ENCODE peak calls at places on chromosomes 4 and X, in eight cellular contexts. W is NAMALWA, D is EH, R is Ammon's horn, A is activated B cell treated with CpG ODN at 0.5 μM for 24 hours, T is AG09319, G is RWPE2, Z is fibroblast of lung. S is an unnamed sample.

GRCh38 chrX:28787206-28787605 is 200.0 kb downstream of the IL1RAPL1 start:
- DNase-seq in W (no peak), D (no peak), R (no peak), A (no peak), T (no peak), G (no peak), Z (peak; percentile 80), S (no peak)

GRCh38 chrX:115372026-115372610 is 82.6 kb downstream of the LUZP4 start:
- DNase-seq in W (no peak), D (peak; percentile 78), R (no peak), A (no peak), T (no peak), G (no peak), Z (peak; percentile 77), S (no peak)

GRCh38 chrX:71225661-71226060 is 2.6 kb downstream of the GJB1 start:
- DNase-seq in W (no peak), D (peak; percentile 35), R (no peak), A (no peak), T (no peak), G (no peak), Z (no peak), S (no peak)

GRCh38 chr4:65791807-65792308 is 121.6 kb upstream of the EPHA5 start:
- DNase-seq in W (no peak), D (peak; percentile 4), R (no peak), A (no peak), T (no peak), G (no peak), Z (no peak), S (no peak)

GRCh38 chr4:99815597-99816011 is 1.0 kb upstream of the DAPP1 start:
- DNase-seq in W (peak; percentile 17), D (no peak), R (no peak), A (no peak), T (no peak), G (peak; percentile 96), Z (no peak), S (no peak)

GRCh38 chr4:126479709-126480108 is 1153.0 kb upstream of the INTU start:
- DNase-seq in W (no peak), D (no peak), R (no peak), A (no peak), T (no peak), G (no peak), Z (no peak), S (peak; percentile 2)

GRCh38 chr4:143089291-143089690 is 95.4 kb upstream of the USP38 start:
- DNase-seq in W (no peak), D (no peak), R (no peak), A (no peak), T (no peak), G (no peak), Z (no peak), S (no peak)

GRCh38 chrX:107935200-107935599 is 47.0 kb downstream of the TEX13B start:
- DNase-seq in W (no peak), D (peak; percentile 29), R (no peak), A (no peak), T (no peak), G (peak; percentile 69), Z (peak; percentile 20), S (no peak)

GRCh38 chr4:41792166-41792565 is 43.6 kb upstream of the PHOX2B start:
- DNase-seq in W (no peak), D (no peak), R (no peak), A (no peak), T (no peak), G (no peak), Z (no peak), S (no peak)

GRCh38 chr4:5691491-5692132 is 16.7 kb downstream of the EVC2 start:
- DNase-seq in W (no peak), D (no peak), R (no peak), A (no peak), T (no peak), G (no peak), Z (no peak), S (no peak)

GRCh38 chr4:6277139-6277802 is 7.6 kb downstream of the WFS1 start:
- DNase-seq in W (no peak), D (no peak), R (no peak), A (no peak), T (no peak), G (no peak), Z (no peak), S (peak; percentile 66)

GRCh38 chr4:288891-289290 is 16.4 kb downstream of the ZNF732 start:
- DNase-seq in W (no peak), D (no peak), R (no peak), A (no peak), T (no peak), G (no peak), Z (peak; percentile 4), S (no peak)

GRCh38 chrX:44828008-44828605 is 15.7 kb upstream of the DUSP21 start:
- DNase-seq in W (no peak), D (peak; percentile 79), R (peak; percentile 28), A (no peak), T (peak; percentile 23), G (peak; percentile 61), Z (peak; percentile 88), S (peak; percentile 0)

GRCh38 chrX:131741103-131741581 is 197.3 kb downstream of the OR13H1 start:
- DNase-seq in W (no peak), D (no peak), R (no peak), A (no peak), T (no peak), G (no peak), Z (no peak), S (no peak)

GRCh38 chr4:54657556-54658313 is at the start of gene KIT:
- DNase-seq in W (no peak), D (peak; percentile 75), R (peak; percentile 40), A (no peak), T (no peak), G (no peak), Z (peak; percentile 17), S (no peak)

GRCh38 chr4:98784947-98785693 is 126.7 kb upstream of the TSPAN5 start:
- DNase-seq in W (no peak), D (no peak), R (no peak), A (no peak), T (no peak), G (no peak), Z (no peak), S (no peak)

GRCh38 chr4:122826596-122827257 is at the start of gene FGF2:
- DNase-seq in W (no peak), D (peak; percentile 83), R (peak; percentile 65), A (peak; percentile 17), T (peak; percentile 69), G (peak; percentile 66), Z (peak; percentile 78), S (peak; percentile 47)

GRCh38 chrX:130772313-130773140 is 130.5 kb downstream of the ENOX2 start:
- DNase-seq in W (no peak), D (peak; percentile 86), R (no peak), A (no peak), T (peak; percentile 1), G (no peak), Z (peak; percentile 59), S (no peak)

GRCh38 chr4:180674629-180675367 is 1568.4 kb upstream of the TENM3 start:
- DNase-seq in W (peak; percentile 63), D (no peak), R (no peak), A (no peak), T (no peak), G (no peak), Z (no peak), S (peak; percentile 10)

GRCh38 chrX:97563531-97564133 is 679.9 kb downstream of the RPA4 start:
- DNase-seq in W (peak; percentile 79), D (peak; percentile 70), R (peak; percentile 52), A (peak; percentile 15), T (peak; percentile 18), G (no peak), Z (peak; percentile 77), S (no peak)

GRCh38 chr4:174334628-174335027 is 50.9 kb downstream of the CEP44 start:
- DNase-seq in W (no peak), D (no peak), R (no peak), A (no peak), T (no peak), G (no peak), Z (no peak), S (no peak)

GRCh38 chr4:148442830-148443549 is 776 bp upstream of the NR3C2 start:
- DNase-seq in W (no peak), D (peak; percentile 1), R (no peak), A (no peak), T (no peak), G (no peak), Z (peak; percentile 21), S (peak; percentile 40)

GRCh38 chrX:130097507-130098201 is 12.6 kb downstream of the ELF4 start:
- DNase-seq in W (no peak), D (no peak), R (no peak), A (no peak), T (no peak), G (no peak), Z (no peak), S (no peak)

GRCh38 chr4:186904104-186904503 is 180.4 kb upstream of the FAT1 start:
- DNase-seq in W (no peak), D (peak; percentile 94), R (no peak), A (no peak), T (peak; percentile 34), G (no peak), Z (peak; percentile 80), S (no peak)

GRCh38 chr4:56804551-56804950 is 16.9 kb downstream of the SPINK2 start:
- DNase-seq in W (no peak), D (peak; percentile 41), R (no peak), A (no peak), T (no peak), G (no peak), Z (no peak), S (no peak)

GRCh38 chr4:110025057-110025456 is 112.4 kb downstream of the EGF start:
- DNase-seq in W (no peak), D (no peak), R (no peak), A (no peak), T (no peak), G (no peak), Z (no peak), S (no peak)

GRCh38 chr4:128942547-128942946 is 133.0 kb downstream of the JADE1 start:
- DNase-seq in W (no peak), D (peak; percentile 20), R (no peak), A (no peak), T (no peak), G (no peak), Z (no peak), S (no peak)

GRCh38 chr4:2449511-2450392 is 19.2 kb upstream of the RNF4 start:
- DNase-seq in W (peak; percentile 21), D (no peak), R (no peak), A (no peak), T (no peak), G (no peak), Z (no peak), S (no peak)

GRCh38 chrX:78333521-78333920 is 6.1 kb upstream of the CYSLTR1 start:
- DNase-seq in W (peak; percentile 49), D (no peak), R (no peak), A (no peak), T (no peak), G (no peak), Z (no peak), S (no peak)

GRCh38 chrX:130636277-130636676 is 234.5 kb downstream of the RBMX2 start:
- DNase-seq in W (no peak), D (no peak), R (no peak), A (no peak), T (no peak), G (no peak), Z (no peak), S (no peak)